ENCODE peak calls at places on chromosomes 6 and 20, in seven cellular contexts. One of them, this sample, is unnamed.

GRCh38 chr6:110650755-110651154 is 164.5 kb downstream of the CDK19 start:
- ATAC-seq in GM12878: no peak
- ATAC-seq in activated CD8-positive, alpha-beta memory T cell treated with anti-CD3 and anti-CD28 coated beads, Interleukin-2, amount 10 ng/mL, durations not matched to agents 7 days and 5 days: no peak
- ATAC-seq in activated T-cell treated with anti-CD3 and anti-CD28 coated beads, Interleukin-2, amount 50 U/mL, for 4 hours: no peak
- ATAC-seq in stimulated activated naive B cell treated with anti-CD40 and anti-IgM and Interleukin-4, amounts not matched to agents 10 μg/mL and 1 μg/mL and 100 μg/mL, for 72 hours: no peak
- ATAC-seq in right cardiac atrium: no peak
- ATAC-seq in pancreas: no peak
- ATAC-seq in this sample: no peak

GRCh38 chr6:148612043-148612442 is 134.8 kb upstream of the UST start:
- ATAC-seq in GM12878: no peak
- ATAC-seq in activated CD8-positive, alpha-beta memory T cell treated with anti-CD3 and anti-CD28 coated beads, Interleukin-2, amount 10 ng/mL, durations not matched to agents 7 days and 5 days: no peak
- ATAC-seq in activated T-cell treated with anti-CD3 and anti-CD28 coated beads, Interleukin-2, amount 50 U/mL, for 4 hours: no peak
- ATAC-seq in stimulated activated naive B cell treated with anti-CD40 and anti-IgM and Interleukin-4, amounts not matched to agents 10 μg/mL and 1 μg/mL and 100 μg/mL, for 72 hours: no peak
- ATAC-seq in right cardiac atrium: peak
- ATAC-seq in pancreas: no peak
- ATAC-seq in this sample: no peak

GRCh38 chr6:119259027-119259426 is 90.5 kb downstream of the MAN1A1 start:
- ATAC-seq in GM12878: peak
- ATAC-seq in activated CD8-positive, alpha-beta memory T cell treated with anti-CD3 and anti-CD28 coated beads, Interleukin-2, amount 10 ng/mL, durations not matched to agents 7 days and 5 days: peak
- ATAC-seq in activated T-cell treated with anti-CD3 and anti-CD28 coated beads, Interleukin-2, amount 50 U/mL, for 4 hours: no peak
- ATAC-seq in stimulated activated naive B cell treated with anti-CD40 and anti-IgM and Interleukin-4, amounts not matched to agents 10 μg/mL and 1 μg/mL and 100 μg/mL, for 72 hours: no peak
- ATAC-seq in right cardiac atrium: no peak
- ATAC-seq in pancreas: peak
- ATAC-seq in this sample: peak

GRCh38 chr6:509676-510075 is 118.1 kb downstream of the IRF4 start:
- ATAC-seq in GM12878: no peak
- ATAC-seq in activated CD8-positive, alpha-beta memory T cell treated with anti-CD3 and anti-CD28 coated beads, Interleukin-2, amount 10 ng/mL, durations not matched to agents 7 days and 5 days: peak
- ATAC-seq in activated T-cell treated with anti-CD3 and anti-CD28 coated beads, Interleukin-2, amount 50 U/mL, for 4 hours: peak
- ATAC-seq in stimulated activated naive B cell treated with anti-CD40 and anti-IgM and Interleukin-4, amounts not matched to agents 10 μg/mL and 1 μg/mL and 100 μg/mL, for 72 hours: peak
- ATAC-seq in right cardiac atrium: no peak
- ATAC-seq in pancreas: no peak
- ATAC-seq in this sample: peak

GRCh38 chr6:118735320-118735719 is 83.9 kb upstream of the CEP85L start:
- ATAC-seq in GM12878: peak
- ATAC-seq in activated CD8-positive, alpha-beta memory T cell treated with anti-CD3 and anti-CD28 coated beads, Interleukin-2, amount 10 ng/mL, durations not matched to agents 7 days and 5 days: peak
- ATAC-seq in activated T-cell treated with anti-CD3 and anti-CD28 coated beads, Interleukin-2, amount 50 U/mL, for 4 hours: no peak
- ATAC-seq in stimulated activated naive B cell treated with anti-CD40 and anti-IgM and Interleukin-4, amounts not matched to agents 10 μg/mL and 1 μg/mL and 100 μg/mL, for 72 hours: peak
- ATAC-seq in right cardiac atrium: peak
- ATAC-seq in pancreas: no peak
- ATAC-seq in this sample: no peak

GRCh38 chr6:122772724-122773123 is 6.8 kb upstream of the FABP7 start:
- ATAC-seq in GM12878: no peak
- ATAC-seq in activated CD8-positive, alpha-beta memory T cell treated with anti-CD3 and anti-CD28 coated beads, Interleukin-2, amount 10 ng/mL, durations not matched to agents 7 days and 5 days: no peak
- ATAC-seq in activated T-cell treated with anti-CD3 and anti-CD28 coated beads, Interleukin-2, amount 50 U/mL, for 4 hours: no peak
- ATAC-seq in stimulated activated naive B cell treated with anti-CD40 and anti-IgM and Interleukin-4, amounts not matched to agents 10 μg/mL and 1 μg/mL and 100 μg/mL, for 72 hours: no peak
- ATAC-seq in right cardiac atrium: no peak
- ATAC-seq in pancreas: no peak
- ATAC-seq in this sample: no peak

GRCh38 chr6:157536218-157536534 is 155.2 kb downstream of the ZDHHC14 start:
- ATAC-seq in GM12878: no peak
- ATAC-seq in activated CD8-positive, alpha-beta memory T cell treated with anti-CD3 and anti-CD28 coated beads, Interleukin-2, amount 10 ng/mL, durations not matched to agents 7 days and 5 days: no peak
- ATAC-seq in activated T-cell treated with anti-CD3 and anti-CD28 coated beads, Interleukin-2, amount 50 U/mL, for 4 hours: no peak
- ATAC-seq in stimulated activated naive B cell treated with anti-CD40 and anti-IgM and Interleukin-4, amounts not matched to agents 10 μg/mL and 1 μg/mL and 100 μg/mL, for 72 hours: no peak
- ATAC-seq in right cardiac atrium: no peak
- ATAC-seq in pancreas: no peak
- ATAC-seq in this sample: no peak

GRCh38 chr6:75504902-75505233 is 11.3 kb upstream of the FILIP1 start:
- ATAC-seq in GM12878: peak
- ATAC-seq in activated CD8-positive, alpha-beta memory T cell treated with anti-CD3 and anti-CD28 coated beads, Interleukin-2, amount 10 ng/mL, durations not matched to agents 7 days and 5 days: no peak
- ATAC-seq in activated T-cell treated with anti-CD3 and anti-CD28 coated beads, Interleukin-2, amount 50 U/mL, for 4 hours: no peak
- ATAC-seq in stimulated activated naive B cell treated with anti-CD40 and anti-IgM and Interleukin-4, amounts not matched to agents 10 μg/mL and 1 μg/mL and 100 μg/mL, for 72 hours: no peak
- ATAC-seq in right cardiac atrium: peak
- ATAC-seq in pancreas: no peak
- ATAC-seq in this sample: no peak

GRCh38 chr6:16108419-16108818 is 20.5 kb upstream of the MYLIP start:
- ATAC-seq in GM12878: no peak
- ATAC-seq in activated CD8-positive, alpha-beta memory T cell treated with anti-CD3 and anti-CD28 coated beads, Interleukin-2, amount 10 ng/mL, durations not matched to agents 7 days and 5 days: no peak
- ATAC-seq in activated T-cell treated with anti-CD3 and anti-CD28 coated beads, Interleukin-2, amount 50 U/mL, for 4 hours: no peak
- ATAC-seq in stimulated activated naive B cell treated with anti-CD40 and anti-IgM and Interleukin-4, amounts not matched to agents 10 μg/mL and 1 μg/mL and 100 μg/mL, for 72 hours: no peak
- ATAC-seq in right cardiac atrium: no peak
- ATAC-seq in pancreas: no peak
- ATAC-seq in this sample: no peak

GRCh38 chr6:33028220-33028849 is 18.9 kb upstream of the HLA-DOA start:
- ATAC-seq in GM12878: peak
- ATAC-seq in activated CD8-positive, alpha-beta memory T cell treated with anti-CD3 and anti-CD28 coated beads, Interleukin-2, amount 10 ng/mL, durations not matched to agents 7 days and 5 days: no peak
- ATAC-seq in activated T-cell treated with anti-CD3 and anti-CD28 coated beads, Interleukin-2, amount 50 U/mL, for 4 hours: no peak
- ATAC-seq in stimulated activated naive B cell treated with anti-CD40 and anti-IgM and Interleukin-4, amounts not matched to agents 10 μg/mL and 1 μg/mL and 100 μg/mL, for 72 hours: peak
- ATAC-seq in right cardiac atrium: no peak
- ATAC-seq in pancreas: no peak
- ATAC-seq in this sample: no peak

GRCh38 chr6:100468966-100469859 is 4.5 kb upstream of the SIM1 start:
- ATAC-seq in GM12878: no peak
- ATAC-seq in activated CD8-positive, alpha-beta memory T cell treated with anti-CD3 and anti-CD28 coated beads, Interleukin-2, amount 10 ng/mL, durations not matched to agents 7 days and 5 days: no peak
- ATAC-seq in activated T-cell treated with anti-CD3 and anti-CD28 coated beads, Interleukin-2, amount 50 U/mL, for 4 hours: no peak
- ATAC-seq in stimulated activated naive B cell treated with anti-CD40 and anti-IgM and Interleukin-4, amounts not matched to agents 10 μg/mL and 1 μg/mL and 100 μg/mL, for 72 hours: no peak
- ATAC-seq in right cardiac atrium: no peak
- ATAC-seq in pancreas: no peak
- ATAC-seq in this sample: no peak

GRCh38 chr6:128364766-128365519 is 155.5 kb downstream of the PTPRK start:
- ATAC-seq in GM12878: no peak
- ATAC-seq in activated CD8-positive, alpha-beta memory T cell treated with anti-CD3 and anti-CD28 coated beads, Interleukin-2, amount 10 ng/mL, durations not matched to agents 7 days and 5 days: no peak
- ATAC-seq in activated T-cell treated with anti-CD3 and anti-CD28 coated beads, Interleukin-2, amount 50 U/mL, for 4 hours: no peak
- ATAC-seq in stimulated activated naive B cell treated with anti-CD40 and anti-IgM and Interleukin-4, amounts not matched to agents 10 μg/mL and 1 μg/mL and 100 μg/mL, for 72 hours: no peak
- ATAC-seq in right cardiac atrium: no peak
- ATAC-seq in pancreas: peak
- ATAC-seq in this sample: peak

GRCh38 chr6:100271202-100271601 is 193.5 kb downstream of the SIM1 start:
- ATAC-seq in GM12878: no peak
- ATAC-seq in activated CD8-positive, alpha-beta memory T cell treated with anti-CD3 and anti-CD28 coated beads, Interleukin-2, amount 10 ng/mL, durations not matched to agents 7 days and 5 days: no peak
- ATAC-seq in activated T-cell treated with anti-CD3 and anti-CD28 coated beads, Interleukin-2, amount 50 U/mL, for 4 hours: no peak
- ATAC-seq in stimulated activated naive B cell treated with anti-CD40 and anti-IgM and Interleukin-4, amounts not matched to agents 10 μg/mL and 1 μg/mL and 100 μg/mL, for 72 hours: no peak
- ATAC-seq in right cardiac atrium: no peak
- ATAC-seq in pancreas: no peak
- ATAC-seq in this sample: no peak

GRCh38 chr6:108254436-108255410 is 6.1 kb downstream of the SNX3 start:
- ATAC-seq in GM12878: no peak
- ATAC-seq in activated CD8-positive, alpha-beta memory T cell treated with anti-CD3 and anti-CD28 coated beads, Interleukin-2, amount 10 ng/mL, durations not matched to agents 7 days and 5 days: no peak
- ATAC-seq in activated T-cell treated with anti-CD3 and anti-CD28 coated beads, Interleukin-2, amount 50 U/mL, for 4 hours: no peak
- ATAC-seq in stimulated activated naive B cell treated with anti-CD40 and anti-IgM and Interleukin-4, amounts not matched to agents 10 μg/mL and 1 μg/mL and 100 μg/mL, for 72 hours: no peak
- ATAC-seq in right cardiac atrium: peak
- ATAC-seq in pancreas: no peak
- ATAC-seq in this sample: no peak

GRCh38 chr6:35181313-35181932 is 32.3 kb upstream of the SCUBE3 start:
- ATAC-seq in GM12878: no peak
- ATAC-seq in activated CD8-positive, alpha-beta memory T cell treated with anti-CD3 and anti-CD28 coated beads, Interleukin-2, amount 10 ng/mL, durations not matched to agents 7 days and 5 days: no peak
- ATAC-seq in activated T-cell treated with anti-CD3 and anti-CD28 coated beads, Interleukin-2, amount 50 U/mL, for 4 hours: no peak
- ATAC-seq in stimulated activated naive B cell treated with anti-CD40 and anti-IgM and Interleukin-4, amounts not matched to agents 10 μg/mL and 1 μg/mL and 100 μg/mL, for 72 hours: no peak
- ATAC-seq in right cardiac atrium: peak
- ATAC-seq in pancreas: no peak
- ATAC-seq in this sample: no peak

GRCh38 chr6:75206338-75207210 is 721 bp upstream of the COL12A1 start:
- ATAC-seq in GM12878: no peak
- ATAC-seq in activated CD8-positive, alpha-beta memory T cell treated with anti-CD3 and anti-CD28 coated beads, Interleukin-2, amount 10 ng/mL, durations not matched to agents 7 days and 5 days: no peak
- ATAC-seq in activated T-cell treated with anti-CD3 and anti-CD28 coated beads, Interleukin-2, amount 50 U/mL, for 4 hours: no peak
- ATAC-seq in stimulated activated naive B cell treated with anti-CD40 and anti-IgM and Interleukin-4, amounts not matched to agents 10 μg/mL and 1 μg/mL and 100 μg/mL, for 72 hours: no peak
- ATAC-seq in right cardiac atrium: no peak
- ATAC-seq in pancreas: no peak
- ATAC-seq in this sample: no peak

GRCh38 chr6:96716221-96716620 is 121.1 kb downstream of the GPR63 start:
- ATAC-seq in GM12878: no peak
- ATAC-seq in activated CD8-positive, alpha-beta memory T cell treated with anti-CD3 and anti-CD28 coated beads, Interleukin-2, amount 10 ng/mL, durations not matched to agents 7 days and 5 days: no peak
- ATAC-seq in activated T-cell treated with anti-CD3 and anti-CD28 coated beads, Interleukin-2, amount 50 U/mL, for 4 hours: no peak
- ATAC-seq in stimulated activated naive B cell treated with anti-CD40 and anti-IgM and Interleukin-4, amounts not matched to agents 10 μg/mL and 1 μg/mL and 100 μg/mL, for 72 hours: no peak
- ATAC-seq in right cardiac atrium: no peak
- ATAC-seq in pancreas: no peak
- ATAC-seq in this sample: no peak

GRCh38 chr6:150719099-150719767 is 119.5 kb downstream of the PLEKHG1 start:
- ATAC-seq in GM12878: no peak
- ATAC-seq in activated CD8-positive, alpha-beta memory T cell treated with anti-CD3 and anti-CD28 coated beads, Interleukin-2, amount 10 ng/mL, durations not matched to agents 7 days and 5 days: no peak
- ATAC-seq in activated T-cell treated with anti-CD3 and anti-CD28 coated beads, Interleukin-2, amount 50 U/mL, for 4 hours: no peak
- ATAC-seq in stimulated activated naive B cell treated with anti-CD40 and anti-IgM and Interleukin-4, amounts not matched to agents 10 μg/mL and 1 μg/mL and 100 μg/mL, for 72 hours: no peak
- ATAC-seq in right cardiac atrium: no peak
- ATAC-seq in pancreas: no peak
- ATAC-seq in this sample: no peak

GRCh38 chr6:14559754-14560527 is 442.4 kb downstream of the CD83 start:
- ATAC-seq in GM12878: no peak
- ATAC-seq in activated CD8-positive, alpha-beta memory T cell treated with anti-CD3 and anti-CD28 coated beads, Interleukin-2, amount 10 ng/mL, durations not matched to agents 7 days and 5 days: no peak
- ATAC-seq in activated T-cell treated with anti-CD3 and anti-CD28 coated beads, Interleukin-2, amount 50 U/mL, for 4 hours: no peak
- ATAC-seq in stimulated activated naive B cell treated with anti-CD40 and anti-IgM and Interleukin-4, amounts not matched to agents 10 μg/mL and 1 μg/mL and 100 μg/mL, for 72 hours: no peak
- ATAC-seq in right cardiac atrium: no peak
- ATAC-seq in pancreas: peak
- ATAC-seq in this sample: no peak

GRCh38 chr6:160990847-160991410 is 640 bp upstream of the MAP3K4 start:
- ATAC-seq in GM12878: no peak
- ATAC-seq in activated CD8-positive, alpha-beta memory T cell treated with anti-CD3 and anti-CD28 coated beads, Interleukin-2, amount 10 ng/mL, durations not matched to agents 7 days and 5 days: no peak
- ATAC-seq in activated T-cell treated with anti-CD3 and anti-CD28 coated beads, Interleukin-2, amount 50 U/mL, for 4 hours: no peak
- ATAC-seq in stimulated activated naive B cell treated with anti-CD40 and anti-IgM and Interleukin-4, amounts not matched to agents 10 μg/mL and 1 μg/mL and 100 μg/mL, for 72 hours: no peak
- ATAC-seq in right cardiac atrium: no peak
- ATAC-seq in pancreas: no peak
- ATAC-seq in this sample: no peak

GRCh38 chr6:10529231-10529801 is 8.2 kb downstream of the GCNT2 start:
- ATAC-seq in GM12878: no peak
- ATAC-seq in activated CD8-positive, alpha-beta memory T cell treated with anti-CD3 and anti-CD28 coated beads, Interleukin-2, amount 10 ng/mL, durations not matched to agents 7 days and 5 days: no peak
- ATAC-seq in activated T-cell treated with anti-CD3 and anti-CD28 coated beads, Interleukin-2, amount 50 U/mL, for 4 hours: no peak
- ATAC-seq in stimulated activated naive B cell treated with anti-CD40 and anti-IgM and Interleukin-4, amounts not matched to agents 10 μg/mL and 1 μg/mL and 100 μg/mL, for 72 hours: no peak
- ATAC-seq in right cardiac atrium: no peak
- ATAC-seq in pancreas: peak
- ATAC-seq in this sample: peak

GRCh38 chr6:153625089-153625488 is 414.0 kb upstream of the OPRM1 start:
- ATAC-seq in GM12878: no peak
- ATAC-seq in activated CD8-positive, alpha-beta memory T cell treated with anti-CD3 and anti-CD28 coated beads, Interleukin-2, amount 10 ng/mL, durations not matched to agents 7 days and 5 days: no peak
- ATAC-seq in activated T-cell treated with anti-CD3 and anti-CD28 coated beads, Interleukin-2, amount 50 U/mL, for 4 hours: no peak
- ATAC-seq in stimulated activated naive B cell treated with anti-CD40 and anti-IgM and Interleukin-4, amounts not matched to agents 10 μg/mL and 1 μg/mL and 100 μg/mL, for 72 hours: no peak
- ATAC-seq in right cardiac atrium: no peak
- ATAC-seq in pancreas: no peak
- ATAC-seq in this sample: no peak

GRCh38 chr6:123802697-123803455 is 789 bp upstream of the NKAIN2 start:
- ATAC-seq in GM12878: peak
- ATAC-seq in activated CD8-positive, alpha-beta memory T cell treated with anti-CD3 and anti-CD28 coated beads, Interleukin-2, amount 10 ng/mL, durations not matched to agents 7 days and 5 days: peak
- ATAC-seq in activated T-cell treated with anti-CD3 and anti-CD28 coated beads, Interleukin-2, amount 50 U/mL, for 4 hours: peak
- ATAC-seq in stimulated activated naive B cell treated with anti-CD40 and anti-IgM and Interleukin-4, amounts not matched to agents 10 μg/mL and 1 μg/mL and 100 μg/mL, for 72 hours: peak
- ATAC-seq in right cardiac atrium: peak
- ATAC-seq in pancreas: peak
- ATAC-seq in this sample: peak

GRCh38 chr6:155093430-155093829 is 98.3 kb downstream of the TIAM2 start:
- ATAC-seq in GM12878: peak
- ATAC-seq in activated CD8-positive, alpha-beta memory T cell treated with anti-CD3 and anti-CD28 coated beads, Interleukin-2, amount 10 ng/mL, durations not matched to agents 7 days and 5 days: peak
- ATAC-seq in activated T-cell treated with anti-CD3 and anti-CD28 coated beads, Interleukin-2, amount 50 U/mL, for 4 hours: peak
- ATAC-seq in stimulated activated naive B cell treated with anti-CD40 and anti-IgM and Interleukin-4, amounts not matched to agents 10 μg/mL and 1 μg/mL and 100 μg/mL, for 72 hours: no peak
- ATAC-seq in right cardiac atrium: no peak
- ATAC-seq in pancreas: no peak
- ATAC-seq in this sample: peak

GRCh38 chr20:25372584-25373336 is 17.9 kb downstream of the ABHD12 start:
- ATAC-seq in GM12878: no peak
- ATAC-seq in activated CD8-positive, alpha-beta memory T cell treated with anti-CD3 and anti-CD28 coated beads, Interleukin-2, amount 10 ng/mL, durations not matched to agents 7 days and 5 days: peak
- ATAC-seq in activated T-cell treated with anti-CD3 and anti-CD28 coated beads, Interleukin-2, amount 50 U/mL, for 4 hours: peak
- ATAC-seq in stimulated activated naive B cell treated with anti-CD40 and anti-IgM and Interleukin-4, amounts not matched to agents 10 μg/mL and 1 μg/mL and 100 μg/mL, for 72 hours: no peak
- ATAC-seq in right cardiac atrium: no peak
- ATAC-seq in pancreas: no peak
- ATAC-seq in this sample: peak

GRCh38 chr6:39560915-39561314 is 164.3 kb downstream of the KIF6 start:
- ATAC-seq in GM12878: peak
- ATAC-seq in activated CD8-positive, alpha-beta memory T cell treated with anti-CD3 and anti-CD28 coated beads, Interleukin-2, amount 10 ng/mL, durations not matched to agents 7 days and 5 days: no peak
- ATAC-seq in activated T-cell treated with anti-CD3 and anti-CD28 coated beads, Interleukin-2, amount 50 U/mL, for 4 hours: no peak
- ATAC-seq in stimulated activated naive B cell treated with anti-CD40 and anti-IgM and Interleukin-4, amounts not matched to agents 10 μg/mL and 1 μg/mL and 100 μg/mL, for 72 hours: peak
- ATAC-seq in right cardiac atrium: no peak
- ATAC-seq in pancreas: no peak
- ATAC-seq in this sample: no peak

GRCh38 chr6:169393753-169394152 is 140.1 kb upstream of the THBS2 start:
- ATAC-seq in GM12878: no peak
- ATAC-seq in activated CD8-positive, alpha-beta memory T cell treated with anti-CD3 and anti-CD28 coated beads, Interleukin-2, amount 10 ng/mL, durations not matched to agents 7 days and 5 days: no peak
- ATAC-seq in activated T-cell treated with anti-CD3 and anti-CD28 coated beads, Interleukin-2, amount 50 U/mL, for 4 hours: no peak
- ATAC-seq in stimulated activated naive B cell treated with anti-CD40 and anti-IgM and Interleukin-4, amounts not matched to agents 10 μg/mL and 1 μg/mL and 100 μg/mL, for 72 hours: no peak
- ATAC-seq in right cardiac atrium: no peak
- ATAC-seq in pancreas: no peak
- ATAC-seq in this sample: no peak

GRCh38 chr20:25382704-25383370 is 7.8 kb downstream of the ABHD12 start:
- ATAC-seq in GM12878: no peak
- ATAC-seq in activated CD8-positive, alpha-beta memory T cell treated with anti-CD3 and anti-CD28 coated beads, Interleukin-2, amount 10 ng/mL, durations not matched to agents 7 days and 5 days: no peak
- ATAC-seq in activated T-cell treated with anti-CD3 and anti-CD28 coated beads, Interleukin-2, amount 50 U/mL, for 4 hours: no peak
- ATAC-seq in stimulated activated naive B cell treated with anti-CD40 and anti-IgM and Interleukin-4, amounts not matched to agents 10 μg/mL and 1 μg/mL and 100 μg/mL, for 72 hours: no peak
- ATAC-seq in right cardiac atrium: peak
- ATAC-seq in pancreas: no peak
- ATAC-seq in this sample: no peak

GRCh38 chr6:87870606-87871005 is 168.6 kb upstream of the AKIRIN2 start:
- ATAC-seq in GM12878: no peak
- ATAC-seq in activated CD8-positive, alpha-beta memory T cell treated with anti-CD3 and anti-CD28 coated beads, Interleukin-2, amount 10 ng/mL, durations not matched to agents 7 days and 5 days: no peak
- ATAC-seq in activated T-cell treated with anti-CD3 and anti-CD28 coated beads, Interleukin-2, amount 50 U/mL, for 4 hours: no peak
- ATAC-seq in stimulated activated naive B cell treated with anti-CD40 and anti-IgM and Interleukin-4, amounts not matched to agents 10 μg/mL and 1 μg/mL and 100 μg/mL, for 72 hours: no peak
- ATAC-seq in right cardiac atrium: no peak
- ATAC-seq in pancreas: no peak
- ATAC-seq in this sample: no peak

GRCh38 chr20:6632187-6632586 is 135.3 kb upstream of the BMP2 start:
- ATAC-seq in GM12878: peak
- ATAC-seq in activated CD8-positive, alpha-beta memory T cell treated with anti-CD3 and anti-CD28 coated beads, Interleukin-2, amount 10 ng/mL, durations not matched to agents 7 days and 5 days: no peak
- ATAC-seq in activated T-cell treated with anti-CD3 and anti-CD28 coated beads, Interleukin-2, amount 50 U/mL, for 4 hours: no peak
- ATAC-seq in stimulated activated naive B cell treated with anti-CD40 and anti-IgM and Interleukin-4, amounts not matched to agents 10 μg/mL and 1 μg/mL and 100 μg/mL, for 72 hours: no peak
- ATAC-seq in right cardiac atrium: no peak
- ATAC-seq in pancreas: no peak
- ATAC-seq in this sample: no peak

GRCh38 chr6:30743099-30744053 is 889 bp upstream of the FLOT1 start:
- ATAC-seq in GM12878: peak
- ATAC-seq in activated CD8-positive, alpha-beta memory T cell treated with anti-CD3 and anti-CD28 coated beads, Interleukin-2, amount 10 ng/mL, durations not matched to agents 7 days and 5 days: peak
- ATAC-seq in activated T-cell treated with anti-CD3 and anti-CD28 coated beads, Interleukin-2, amount 50 U/mL, for 4 hours: peak
- ATAC-seq in stimulated activated naive B cell treated with anti-CD40 and anti-IgM and Interleukin-4, amounts not matched to agents 10 μg/mL and 1 μg/mL and 100 μg/mL, for 72 hours: peak
- ATAC-seq in right cardiac atrium: peak
- ATAC-seq in pancreas: peak
- ATAC-seq in this sample: peak

GRCh38 chr6:139369068-139369467 is 5.4 kb downstream of the CITED2 start:
- ATAC-seq in GM12878: no peak
- ATAC-seq in activated CD8-positive, alpha-beta memory T cell treated with anti-CD3 and anti-CD28 coated beads, Interleukin-2, amount 10 ng/mL, durations not matched to agents 7 days and 5 days: no peak
- ATAC-seq in activated T-cell treated with anti-CD3 and anti-CD28 coated beads, Interleukin-2, amount 50 U/mL, for 4 hours: no peak
- ATAC-seq in stimulated activated naive B cell treated with anti-CD40 and anti-IgM and Interleukin-4, amounts not matched to agents 10 μg/mL and 1 μg/mL and 100 μg/mL, for 72 hours: no peak
- ATAC-seq in right cardiac atrium: no peak
- ATAC-seq in pancreas: no peak
- ATAC-seq in this sample: no peak

GRCh38 chr6:169937389-169938261 is 186.2 kb downstream of the ERMARD start:
- ATAC-seq in GM12878: no peak
- ATAC-seq in activated CD8-positive, alpha-beta memory T cell treated with anti-CD3 and anti-CD28 coated beads, Interleukin-2, amount 10 ng/mL, durations not matched to agents 7 days and 5 days: no peak
- ATAC-seq in activated T-cell treated with anti-CD3 and anti-CD28 coated beads, Interleukin-2, amount 50 U/mL, for 4 hours: no peak
- ATAC-seq in stimulated activated naive B cell treated with anti-CD40 and anti-IgM and Interleukin-4, amounts not matched to agents 10 μg/mL and 1 μg/mL and 100 μg/mL, for 72 hours: no peak
- ATAC-seq in right cardiac atrium: no peak
- ATAC-seq in pancreas: no peak
- ATAC-seq in this sample: no peak

GRCh38 chr6:160086754-160087153 is 34.9 kb upstream of the SLC22A1 start:
- ATAC-seq in GM12878: no peak
- ATAC-seq in activated CD8-positive, alpha-beta memory T cell treated with anti-CD3 and anti-CD28 coated beads, Interleukin-2, amount 10 ng/mL, durations not matched to agents 7 days and 5 days: no peak
- ATAC-seq in activated T-cell treated with anti-CD3 and anti-CD28 coated beads, Interleukin-2, amount 50 U/mL, for 4 hours: no peak
- ATAC-seq in stimulated activated naive B cell treated with anti-CD40 and anti-IgM and Interleukin-4, amounts not matched to agents 10 μg/mL and 1 μg/mL and 100 μg/mL, for 72 hours: no peak
- ATAC-seq in right cardiac atrium: no peak
- ATAC-seq in pancreas: no peak
- ATAC-seq in this sample: no peak

GRCh38 chr6:36319436-36319762 is 17.3 kb downstream of the BNIP5 start:
- ATAC-seq in GM12878: no peak
- ATAC-seq in activated CD8-positive, alpha-beta memory T cell treated with anti-CD3 and anti-CD28 coated beads, Interleukin-2, amount 10 ng/mL, durations not matched to agents 7 days and 5 days: no peak
- ATAC-seq in activated T-cell treated with anti-CD3 and anti-CD28 coated beads, Interleukin-2, amount 50 U/mL, for 4 hours: no peak
- ATAC-seq in stimulated activated naive B cell treated with anti-CD40 and anti-IgM and Interleukin-4, amounts not matched to agents 10 μg/mL and 1 μg/mL and 100 μg/mL, for 72 hours: no peak
- ATAC-seq in right cardiac atrium: no peak
- ATAC-seq in pancreas: no peak
- ATAC-seq in this sample: no peak

GRCh38 chr6:170147056-170147787 is 143.7 kb downstream of the DLL1 start:
- ATAC-seq in GM12878: no peak
- ATAC-seq in activated CD8-positive, alpha-beta memory T cell treated with anti-CD3 and anti-CD28 coated beads, Interleukin-2, amount 10 ng/mL, durations not matched to agents 7 days and 5 days: no peak
- ATAC-seq in activated T-cell treated with anti-CD3 and anti-CD28 coated beads, Interleukin-2, amount 50 U/mL, for 4 hours: no peak
- ATAC-seq in stimulated activated naive B cell treated with anti-CD40 and anti-IgM and Interleukin-4, amounts not matched to agents 10 μg/mL and 1 μg/mL and 100 μg/mL, for 72 hours: no peak
- ATAC-seq in right cardiac atrium: peak
- ATAC-seq in pancreas: no peak
- ATAC-seq in this sample: no peak

GRCh38 chr6:48986803-48987202 is 476.2 kb downstream of the MMUT start:
- ATAC-seq in GM12878: no peak
- ATAC-seq in activated CD8-positive, alpha-beta memory T cell treated with anti-CD3 and anti-CD28 coated beads, Interleukin-2, amount 10 ng/mL, durations not matched to agents 7 days and 5 days: no peak
- ATAC-seq in activated T-cell treated with anti-CD3 and anti-CD28 coated beads, Interleukin-2, amount 50 U/mL, for 4 hours: no peak
- ATAC-seq in stimulated activated naive B cell treated with anti-CD40 and anti-IgM and Interleukin-4, amounts not matched to agents 10 μg/mL and 1 μg/mL and 100 μg/mL, for 72 hours: no peak
- ATAC-seq in right cardiac atrium: no peak
- ATAC-seq in pancreas: no peak
- ATAC-seq in this sample: no peak

GRCh38 chr20:3238616-3239025 is 369 bp downstream of the SLC4A11 start:
- ATAC-seq in GM12878: peak
- ATAC-seq in activated CD8-positive, alpha-beta memory T cell treated with anti-CD3 and anti-CD28 coated beads, Interleukin-2, amount 10 ng/mL, durations not matched to agents 7 days and 5 days: peak
- ATAC-seq in activated T-cell treated with anti-CD3 and anti-CD28 coated beads, Interleukin-2, amount 50 U/mL, for 4 hours: peak
- ATAC-seq in stimulated activated naive B cell treated with anti-CD40 and anti-IgM and Interleukin-4, amounts not matched to agents 10 μg/mL and 1 μg/mL and 100 μg/mL, for 72 hours: peak
- ATAC-seq in right cardiac atrium: no peak
- ATAC-seq in pancreas: peak
- ATAC-seq in this sample: peak